ENCODE peak calls at places on chromosome 17, in ten cellular contexts. One of them, this sample, is unnamed.

GRCh38 chr17:7838291-7839075 is 4.5 kb downstream of the KDM6B start:
- DNase-seq in AG10803: peak
- DNase-seq in occipital lobe: no peak
- DNase-seq in nucleus accumbens: peak
- DNase-seq in left lung: peak
- DNase-seq in HTR-8/SVneo: no peak
- DNase-seq in EL: peak
- DNase-seq in A549: no peak
- DNase-seq in cortex of kidney: no peak
- DNase-seq in activated CD4-positive, alpha-beta T cell treated with anti-CD3 and anti-CD28 coated beads for 48 hours: no peak
- DNase-seq in this sample: peak

GRCh38 chr17:67125924-67126323 is 81.6 kb downstream of the CACNG1 start:
- DNase-seq in AG10803: no peak
- DNase-seq in occipital lobe: no peak
- DNase-seq in nucleus accumbens: no peak
- DNase-seq in left lung: no peak
- DNase-seq in HTR-8/SVneo: no peak
- DNase-seq in EL: no peak
- DNase-seq in A549: no peak
- DNase-seq in cortex of kidney: no peak
- DNase-seq in activated CD4-positive, alpha-beta T cell treated with anti-CD3 and anti-CD28 coated beads for 48 hours: no peak
- DNase-seq in this sample: no peak

GRCh38 chr17:6138761-6139446 is 68.7 kb downstream of the WSCD1 start:
- DNase-seq in AG10803: no peak
- DNase-seq in occipital lobe: no peak
- DNase-seq in nucleus accumbens: no peak
- DNase-seq in left lung: no peak
- DNase-seq in HTR-8/SVneo: no peak
- DNase-seq in EL: no peak
- DNase-seq in A549: no peak
- DNase-seq in cortex of kidney: no peak
- DNase-seq in activated CD4-positive, alpha-beta T cell treated with anti-CD3 and anti-CD28 coated beads for 48 hours: no peak
- DNase-seq in this sample: no peak

GRCh38 chr17:76873856-76874255 is 5.7 kb downstream of the MGAT5B start:
- DNase-seq in AG10803: peak
- DNase-seq in occipital lobe: no peak
- DNase-seq in nucleus accumbens: no peak
- DNase-seq in left lung: no peak
- DNase-seq in HTR-8/SVneo: no peak
- DNase-seq in EL: peak
- DNase-seq in A549: no peak
- DNase-seq in cortex of kidney: no peak
- DNase-seq in activated CD4-positive, alpha-beta T cell treated with anti-CD3 and anti-CD28 coated beads for 48 hours: no peak
- DNase-seq in this sample: peak

GRCh38 chr17:79696159-79696982 is 34.4 kb upstream of the ENPP7 start:
- DNase-seq in AG10803: no peak
- DNase-seq in occipital lobe: no peak
- DNase-seq in nucleus accumbens: peak
- DNase-seq in left lung: no peak
- DNase-seq in HTR-8/SVneo: no peak
- DNase-seq in EL: no peak
- DNase-seq in A549: no peak
- DNase-seq in cortex of kidney: no peak
- DNase-seq in activated CD4-positive, alpha-beta T cell treated with anti-CD3 and anti-CD28 coated beads for 48 hours: no peak
- DNase-seq in this sample: no peak

GRCh38 chr17:74151551-74152315 is 51.7 kb upstream of the RPL38 start:
- DNase-seq in AG10803: no peak
- DNase-seq in occipital lobe: no peak
- DNase-seq in nucleus accumbens: no peak
- DNase-seq in left lung: no peak
- DNase-seq in HTR-8/SVneo: no peak
- DNase-seq in EL: no peak
- DNase-seq in A549: no peak
- DNase-seq in cortex of kidney: no peak
- DNase-seq in activated CD4-positive, alpha-beta T cell treated with anti-CD3 and anti-CD28 coated beads for 48 hours: no peak
- DNase-seq in this sample: no peak

GRCh38 chr17:75031972-75032895 is 14.5 kb downstream of the ATP5PD start:
- DNase-seq in AG10803: peak
- DNase-seq in occipital lobe: peak
- DNase-seq in nucleus accumbens: peak
- DNase-seq in left lung: peak
- DNase-seq in HTR-8/SVneo: peak
- DNase-seq in EL: peak
- DNase-seq in A549: peak
- DNase-seq in cortex of kidney: no peak
- DNase-seq in activated CD4-positive, alpha-beta T cell treated with anti-CD3 and anti-CD28 coated beads for 48 hours: peak
- DNase-seq in this sample: peak

GRCh38 chr17:2057130-2057713 is 2.3 kb downstream of the HIC1 start:
- DNase-seq in AG10803: no peak
- DNase-seq in occipital lobe: no peak
- DNase-seq in nucleus accumbens: no peak
- DNase-seq in left lung: no peak
- DNase-seq in HTR-8/SVneo: no peak
- DNase-seq in EL: peak
- DNase-seq in A549: no peak
- DNase-seq in cortex of kidney: no peak
- DNase-seq in activated CD4-positive, alpha-beta T cell treated with anti-CD3 and anti-CD28 coated beads for 48 hours: no peak
- DNase-seq in this sample: no peak

GRCh38 chr17:51259574-51260236 is at the start of gene MBTD1:
- DNase-seq in AG10803: peak
- DNase-seq in occipital lobe: peak
- DNase-seq in nucleus accumbens: peak
- DNase-seq in left lung: peak
- DNase-seq in HTR-8/SVneo: peak
- DNase-seq in EL: peak
- DNase-seq in A549: peak
- DNase-seq in cortex of kidney: peak
- DNase-seq in activated CD4-positive, alpha-beta T cell treated with anti-CD3 and anti-CD28 coated beads for 48 hours: peak
- DNase-seq in this sample: peak

GRCh38 chr17:77264617-77265230 is 124.0 kb downstream of the SEC14L1 start:
- DNase-seq in AG10803: no peak
- DNase-seq in occipital lobe: no peak
- DNase-seq in nucleus accumbens: no peak
- DNase-seq in left lung: no peak
- DNase-seq in HTR-8/SVneo: no peak
- DNase-seq in EL: no peak
- DNase-seq in A549: no peak
- DNase-seq in cortex of kidney: no peak
- DNase-seq in activated CD4-positive, alpha-beta T cell treated with anti-CD3 and anti-CD28 coated beads for 48 hours: no peak
- DNase-seq in this sample: no peak

This sample was measured in IMR-90.